ENCODE peak calls at places on chromosomes 1 and 21, in nine cellular contexts. One of them, this sample, is unnamed.
A peak's percentile ranks its signal among the peaks of the same experiment; 100 is the strongest.

GRCh38 chr1:175765293-175765692 is 21.9 kb upstream of the TNR start:
- DNase-seq in nephron progenitor cell: no peak
- DNase-seq in BE2C: no peak
- DNase-seq in lung: no peak
- DNase-seq in ascending aorta: no peak
- DNase-seq in natural killer cell: no peak
- DNase-seq in uterus: no peak
- DNase-seq in dorsolateral prefrontal cortex: no peak
- DNase-seq in D721Med: no peak
- DNase-seq in this sample: no peak

GRCh38 chr1:235721982-235722381 is 72.4 kb upstream of the GNG4 start:
- DNase-seq in nephron progenitor cell: no peak
- DNase-seq in BE2C: no peak
- DNase-seq in lung: no peak
- DNase-seq in ascending aorta: no peak
- DNase-seq in natural killer cell: no peak
- DNase-seq in uterus: no peak
- DNase-seq in dorsolateral prefrontal cortex: no peak
- DNase-seq in D721Med: no peak
- DNase-seq in this sample: no peak

GRCh38 chr1:221228594-221228993 is 349.4 kb downstream of the HLX start:
- DNase-seq in nephron progenitor cell: no peak
- DNase-seq in BE2C: no peak
- DNase-seq in lung: no peak
- DNase-seq in ascending aorta: no peak
- DNase-seq in natural killer cell: no peak
- DNase-seq in uterus: no peak
- DNase-seq in dorsolateral prefrontal cortex: no peak
- DNase-seq in D721Med: no peak
- DNase-seq in this sample: no peak

GRCh38 chr1:8097077-8097799 is 71.1 kb upstream of the ERRFI1 start:
- DNase-seq in nephron progenitor cell: no peak
- DNase-seq in BE2C: no peak
- DNase-seq in lung: no peak
- DNase-seq in ascending aorta: no peak
- DNase-seq in natural killer cell: no peak
- DNase-seq in uterus: no peak
- DNase-seq in dorsolateral prefrontal cortex: no peak
- DNase-seq in D721Med: no peak
- DNase-seq in this sample: peak; percentile 85

GRCh38 chr1:164767257-164768044 is 208.5 kb downstream of the PBX1 start:
- DNase-seq in nephron progenitor cell: no peak
- DNase-seq in BE2C: no peak
- DNase-seq in lung: no peak
- DNase-seq in ascending aorta: no peak
- DNase-seq in natural killer cell: no peak
- DNase-seq in uterus: no peak
- DNase-seq in dorsolateral prefrontal cortex: no peak
- DNase-seq in D721Med: no peak
- DNase-seq in this sample: peak; percentile 69

GRCh38 chr1:68590473-68590872 is 93.6 kb upstream of the DEPDC1 start:
- DNase-seq in nephron progenitor cell: no peak
- DNase-seq in BE2C: no peak
- DNase-seq in lung: no peak
- DNase-seq in ascending aorta: no peak
- DNase-seq in natural killer cell: no peak
- DNase-seq in uterus: no peak
- DNase-seq in dorsolateral prefrontal cortex: no peak
- DNase-seq in D721Med: no peak
- DNase-seq in this sample: peak; percentile 11

GRCh38 chr21:23452384-23453083 is 2154.7 kb downstream of the MRPL39 start:
- DNase-seq in nephron progenitor cell: peak; percentile 59
- DNase-seq in BE2C: peak; percentile 94
- DNase-seq in lung: no peak
- DNase-seq in ascending aorta: no peak
- DNase-seq in natural killer cell: no peak
- DNase-seq in uterus: no peak
- DNase-seq in dorsolateral prefrontal cortex: no peak
- DNase-seq in D721Med: no peak
- DNase-seq in this sample: no peak

GRCh38 chr21:42385619-42386018 is 10.2 kb downstream of the TMPRSS3 start:
- DNase-seq in nephron progenitor cell: no peak
- DNase-seq in BE2C: no peak
- DNase-seq in lung: no peak
- DNase-seq in ascending aorta: no peak
- DNase-seq in natural killer cell: no peak
- DNase-seq in uterus: no peak
- DNase-seq in dorsolateral prefrontal cortex: no peak
- DNase-seq in D721Med: no peak
- DNase-seq in this sample: no peak

GRCh38 chr21:32717851-32718316 is 9.9 kb downstream of the SYNJ1 start:
- DNase-seq in nephron progenitor cell: no peak
- DNase-seq in BE2C: no peak
- DNase-seq in lung: no peak
- DNase-seq in ascending aorta: no peak
- DNase-seq in natural killer cell: no peak
- DNase-seq in uterus: no peak
- DNase-seq in dorsolateral prefrontal cortex: no peak
- DNase-seq in D721Med: no peak
- DNase-seq in this sample: no peak

GRCh38 chr1:233230011-233230410 is 65.5 kb downstream of the PCNX2 start:
- DNase-seq in nephron progenitor cell: no peak
- DNase-seq in BE2C: no peak
- DNase-seq in lung: no peak
- DNase-seq in ascending aorta: no peak
- DNase-seq in natural killer cell: no peak
- DNase-seq in uterus: no peak
- DNase-seq in dorsolateral prefrontal cortex: no peak
- DNase-seq in D721Med: no peak
- DNase-seq in this sample: no peak

GRCh38 chr1:233224291-233224690 is 71.2 kb downstream of the PCNX2 start:
- DNase-seq in nephron progenitor cell: no peak
- DNase-seq in BE2C: no peak
- DNase-seq in lung: no peak
- DNase-seq in ascending aorta: no peak
- DNase-seq in natural killer cell: no peak
- DNase-seq in uterus: no peak
- DNase-seq in dorsolateral prefrontal cortex: no peak
- DNase-seq in D721Med: no peak
- DNase-seq in this sample: no peak

GRCh38 chr1:233233508-233234040 is 62.0 kb downstream of the PCNX2 start:
- DNase-seq in nephron progenitor cell: no peak
- DNase-seq in BE2C: no peak
- DNase-seq in lung: no peak
- DNase-seq in ascending aorta: no peak
- DNase-seq in natural killer cell: no peak
- DNase-seq in uterus: no peak
- DNase-seq in dorsolateral prefrontal cortex: no peak
- DNase-seq in D721Med: no peak
- DNase-seq in this sample: no peak

GRCh38 chr1:233227930-233228465 is 67.5 kb downstream of the PCNX2 start:
- DNase-seq in nephron progenitor cell: no peak
- DNase-seq in BE2C: no peak
- DNase-seq in lung: no peak
- DNase-seq in ascending aorta: no peak
- DNase-seq in natural killer cell: no peak
- DNase-seq in uterus: no peak
- DNase-seq in dorsolateral prefrontal cortex: no peak
- DNase-seq in D721Med: no peak
- DNase-seq in this sample: no peak

DNA sequence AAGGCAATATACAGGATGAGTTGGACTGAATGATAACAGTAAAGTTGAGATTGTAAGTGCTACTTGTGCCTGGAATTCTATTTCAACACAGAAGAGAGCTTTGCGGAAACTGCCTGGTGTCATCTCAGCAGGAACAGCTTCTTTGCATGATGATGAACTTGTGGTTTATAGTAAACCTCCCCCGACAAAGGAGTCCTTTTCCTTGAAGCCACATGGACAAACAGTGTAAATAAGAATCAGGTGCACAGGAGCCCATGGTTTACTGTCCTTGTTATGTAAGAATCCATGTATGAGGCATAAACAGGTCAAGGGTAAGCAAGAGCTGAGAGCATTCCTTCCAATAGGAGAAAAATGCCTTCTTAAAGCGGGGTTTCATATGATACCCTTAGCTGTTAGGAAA is 66.2 kb downstream of the PCNX2 start:
- DNase-seq in nephron progenitor cell: no peak
- DNase-seq in BE2C: no peak
- DNase-seq in lung: no peak
- DNase-seq in ascending aorta: no peak
- DNase-seq in natural killer cell: no peak
- DNase-seq in uterus: no peak
- DNase-seq in dorsolateral prefrontal cortex: no peak
- DNase-seq in D721Med: no peak
- DNase-seq in this sample: no peak
- TF ChIP-seq CTCF in nephron progenitor cell: no peak
- TF ChIP-seq CTCF in BE2C: no peak
- TF ChIP-seq CTCF in lung: no peak
- TF ChIP-seq CTCF in ascending aorta: no peak
- TF ChIP-seq CTCF in natural killer cell: no peak
- TF ChIP-seq CTCF in uterus: no peak
- TF ChIP-seq CTCF in dorsolateral prefrontal cortex: no peak
- TF ChIP-seq CTCF in D721Med: no peak
- TF ChIP-seq CTCF in this sample: no peak

DNA sequence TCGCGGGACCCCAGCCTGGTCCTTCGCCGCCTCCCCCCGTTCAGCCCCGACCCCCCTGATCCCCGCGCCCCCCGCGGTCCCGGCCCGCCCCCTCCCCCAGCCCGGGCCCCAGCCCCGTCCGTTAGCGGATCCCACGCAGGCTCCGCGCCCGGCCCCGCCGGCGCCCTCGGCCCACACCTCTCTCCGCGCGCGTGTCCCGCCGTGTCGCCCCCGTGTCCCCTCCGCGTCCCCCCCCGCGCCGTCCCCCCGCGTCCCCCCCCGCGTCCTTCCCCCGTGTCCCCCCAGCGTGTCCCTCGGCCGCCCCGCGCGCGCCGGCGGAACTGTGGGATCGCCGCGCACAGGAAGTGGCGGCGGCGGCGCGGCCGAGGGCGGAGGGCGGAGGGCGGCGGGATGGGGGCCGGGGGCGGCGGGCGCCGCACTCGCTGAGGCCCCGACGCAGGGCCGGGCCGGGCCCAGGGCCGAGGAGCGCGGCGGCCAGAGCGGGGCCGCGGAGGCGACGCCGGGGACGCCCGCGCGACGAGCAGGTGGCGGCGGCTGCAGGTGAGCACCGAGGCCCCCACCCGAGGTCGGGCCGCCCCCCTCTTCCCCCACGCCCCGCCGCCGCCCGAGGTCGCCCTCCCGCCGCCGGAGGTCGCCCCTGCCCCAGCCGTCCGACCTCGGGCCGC is at the start of gene AGPAT3:
- DNase-seq in nephron progenitor cell: peak; percentile 56
- DNase-seq in BE2C: peak; percentile 41
- DNase-seq in lung: no peak
- DNase-seq in ascending aorta: no peak
- DNase-seq in natural killer cell: no peak
- DNase-seq in uterus: no peak
- DNase-seq in dorsolateral prefrontal cortex: no peak
- DNase-seq in D721Med: no peak
- DNase-seq in this sample: no peak
- TF ChIP-seq CTCF in nephron progenitor cell: no peak
- TF ChIP-seq CTCF in BE2C: no peak
- TF ChIP-seq CTCF in lung: no peak
- TF ChIP-seq CTCF in ascending aorta: no peak
- TF ChIP-seq CTCF in natural killer cell: no peak
- TF ChIP-seq CTCF in uterus: no peak
- TF ChIP-seq CTCF in dorsolateral prefrontal cortex: no peak
- TF ChIP-seq CTCF in D721Med: no peak
- TF ChIP-seq CTCF in this sample: no peak

GRCh38 chr1:2407991-2408275 is 4.4 kb downstream of the PEX10 start:
- DNase-seq in nephron progenitor cell: no peak
- DNase-seq in BE2C: no peak
- DNase-seq in lung: no peak
- DNase-seq in ascending aorta: no peak
- DNase-seq in natural killer cell: no peak
- DNase-seq in uterus: no peak
- DNase-seq in dorsolateral prefrontal cortex: no peak
- DNase-seq in D721Med: no peak
- DNase-seq in this sample: no peak

GRCh38 chr1:2405588-2406295 is 6.6 kb downstream of the PEX10 start:
- DNase-seq in nephron progenitor cell: no peak
- DNase-seq in BE2C: no peak
- DNase-seq in lung: no peak
- DNase-seq in ascending aorta: no peak
- DNase-seq in natural killer cell: no peak
- DNase-seq in uterus: no peak
- DNase-seq in dorsolateral prefrontal cortex: no peak
- DNase-seq in D721Med: no peak
- DNase-seq in this sample: no peak

GRCh38 chr1:2404890-2405511 is 7.4 kb downstream of the PEX10 start:
- DNase-seq in nephron progenitor cell: no peak
- DNase-seq in BE2C: no peak
- DNase-seq in lung: no peak
- DNase-seq in ascending aorta: no peak
- DNase-seq in natural killer cell: no peak
- DNase-seq in uterus: no peak
- DNase-seq in dorsolateral prefrontal cortex: no peak
- DNase-seq in D721Med: no peak
- DNase-seq in this sample: no peak

GRCh38 chr1:2407166-2407990 is 5.0 kb downstream of the PEX10 start:
- DNase-seq in nephron progenitor cell: no peak
- DNase-seq in BE2C: no peak
- DNase-seq in lung: no peak
- DNase-seq in ascending aorta: no peak
- DNase-seq in natural killer cell: no peak
- DNase-seq in uterus: no peak
- DNase-seq in dorsolateral prefrontal cortex: no peak
- DNase-seq in D721Med: no peak
- DNase-seq in this sample: no peak

DNA sequence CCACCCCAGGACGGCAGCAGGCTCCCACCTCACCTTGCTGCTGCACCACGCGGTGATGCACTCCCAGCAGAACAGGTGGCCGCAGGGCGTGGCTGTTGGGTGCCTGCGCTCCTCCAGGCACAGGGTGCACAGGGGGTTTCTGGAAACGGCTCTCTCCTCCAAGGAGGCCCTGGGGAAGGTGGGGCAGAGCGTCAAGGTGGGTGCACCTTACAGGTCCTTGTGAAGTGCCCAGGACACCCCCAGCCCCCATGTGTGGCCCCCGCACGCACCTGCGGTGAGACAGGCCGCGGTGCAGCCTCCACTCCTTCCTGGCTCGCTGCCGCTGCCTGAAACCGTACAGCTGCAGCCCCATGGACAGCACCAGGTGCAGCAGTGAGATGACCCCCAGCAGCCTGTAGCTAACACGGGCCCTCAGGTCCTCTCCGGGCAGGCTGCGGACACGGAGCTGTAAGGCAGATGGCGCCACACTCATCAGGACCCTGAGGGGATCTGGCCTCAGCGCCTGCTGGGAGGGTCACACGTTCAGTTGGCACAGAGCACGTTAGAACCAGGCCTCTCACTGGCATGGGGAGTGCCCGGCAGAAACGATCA is 5.8 kb downstream of the PEX10 start:
- DNase-seq in nephron progenitor cell: no peak
- DNase-seq in BE2C: peak; percentile 56
- DNase-seq in lung: no peak
- DNase-seq in ascending aorta: no peak
- DNase-seq in natural killer cell: no peak
- DNase-seq in uterus: no peak
- DNase-seq in dorsolateral prefrontal cortex: no peak
- DNase-seq in D721Med: no peak
- DNase-seq in this sample: no peak
- TF ChIP-seq CTCF in nephron progenitor cell: no peak
- TF ChIP-seq CTCF in BE2C: peak; percentile 35
- TF ChIP-seq CTCF in lung: no peak
- TF ChIP-seq CTCF in ascending aorta: no peak
- TF ChIP-seq CTCF in natural killer cell: no peak
- TF ChIP-seq CTCF in uterus: no peak
- TF ChIP-seq CTCF in dorsolateral prefrontal cortex: no peak
- TF ChIP-seq CTCF in D721Med: peak; percentile 5
- TF ChIP-seq CTCF in this sample: no peak

GRCh38 chr21:38699048-38699447 is 106.7 kb upstream of the ETS2 start:
- DNase-seq in nephron progenitor cell: peak; percentile 8
- DNase-seq in BE2C: no peak
- DNase-seq in lung: no peak
- DNase-seq in ascending aorta: no peak
- DNase-seq in natural killer cell: no peak
- DNase-seq in uterus: no peak
- DNase-seq in dorsolateral prefrontal cortex: no peak
- DNase-seq in D721Med: no peak
- DNase-seq in this sample: no peak
- TF ChIP-seq CTCF in nephron progenitor cell: no peak
- TF ChIP-seq CTCF in BE2C: no peak
- TF ChIP-seq CTCF in lung: no peak
- TF ChIP-seq CTCF in ascending aorta: no peak
- TF ChIP-seq CTCF in natural killer cell: no peak
- TF ChIP-seq CTCF in uterus: no peak
- TF ChIP-seq CTCF in dorsolateral prefrontal cortex: peak; percentile 16
- TF ChIP-seq CTCF in D721Med: no peak
- TF ChIP-seq CTCF in this sample: no peak

This sample was measured in MCF 10A.